ENCODE peak calls at places on chromosomes 4 and X, in four cellular contexts. One of them, this sample, is unnamed.

GRCh38 chrX:149528381-149528780 is 12.4 kb upstream of the EOLA1 start:
- DNase-seq in H1: no peak
- DNase-seq in GM12878: no peak
- DNase-seq in HepG2: no peak
- DNase-seq in this sample: no peak

GRCh38 chr4:109079177-109079576 is 223.3 kb downstream of the COL25A1 start:
- DNase-seq in H1: no peak
- DNase-seq in GM12878: no peak
- DNase-seq in HepG2: no peak
- DNase-seq in this sample: no peak

GRCh38 chrX:137569470-137569891 is 3.6 kb downstream of the ZIC3 start:
- DNase-seq in H1: no peak
- DNase-seq in GM12878: no peak
- DNase-seq in HepG2: no peak
- DNase-seq in this sample: no peak

GRCh38 chrX:113195949-113196348 is 355.3 kb upstream of the AMOT start:
- DNase-seq in H1: no peak
- DNase-seq in GM12878: no peak
- DNase-seq in HepG2: no peak
- DNase-seq in this sample: no peak

GRCh38 chr4:186669159-186669720 is 54.4 kb downstream of the FAT1 start:
- DNase-seq in H1: peak; percentile 64
- DNase-seq in GM12878: no peak
- DNase-seq in HepG2: peak; percentile 50
- DNase-seq in this sample: peak; percentile 36

GRCh38 chr4:26021417-26022345 is 107.7 kb downstream of the SMIM20 start:
- DNase-seq in H1: no peak
- DNase-seq in GM12878: no peak
- DNase-seq in HepG2: no peak
- DNase-seq in this sample: no peak

GRCh38 chrX:4263005-4263404 is 549.6 kb upstream of the PRKX start:
- DNase-seq in H1: no peak
- DNase-seq in GM12878: no peak
- DNase-seq in HepG2: no peak
- DNase-seq in this sample: peak; percentile 16

GRCh38 chr4:155523358-155523757 is 143.3 kb upstream of the GUCY1A1 start:
- DNase-seq in H1: no peak
- DNase-seq in GM12878: no peak
- DNase-seq in HepG2: no peak
- DNase-seq in this sample: no peak

GRCh38 chr4:152340818-152341217 is 195.1 kb downstream of the FBXW7 start:
- DNase-seq in H1: no peak
- DNase-seq in GM12878: no peak
- DNase-seq in HepG2: no peak
- DNase-seq in this sample: no peak

GRCh38 chr4:119543187-119543586 is 85.4 kb downstream of the PDE5A start:
- DNase-seq in H1: no peak
- DNase-seq in GM12878: no peak
- DNase-seq in HepG2: peak; percentile 52
- DNase-seq in this sample: no peak

GRCh38 chr4:52234539-52235174 is 183.6 kb downstream of the SPATA18 start:
- DNase-seq in H1: no peak
- DNase-seq in GM12878: no peak
- DNase-seq in HepG2: peak; percentile 50
- DNase-seq in this sample: peak; percentile 38

GRCh38 chr4:170259631-170260153 is 169.9 kb upstream of the AADAT start:
- DNase-seq in H1: peak; percentile 89
- DNase-seq in GM12878: peak; percentile 65
- DNase-seq in HepG2: peak; percentile 92
- DNase-seq in this sample: peak; percentile 61

GRCh38 chrX:13377537-13377936 is 57.7 kb upstream of the ATXN3L start:
- DNase-seq in H1: no peak
- DNase-seq in GM12878: no peak
- DNase-seq in HepG2: no peak
- DNase-seq in this sample: peak; percentile 61

GRCh38 chr4:43274376-43274775 is 381.9 kb downstream of the GRXCR1 start:
- DNase-seq in H1: no peak
- DNase-seq in GM12878: no peak
- DNase-seq in HepG2: no peak
- DNase-seq in this sample: no peak

GRCh38 chrX:45344597-45344996 is 143.9 kb upstream of the DIPK2B start:
- DNase-seq in H1: no peak
- DNase-seq in GM12878: no peak
- DNase-seq in HepG2: no peak
- DNase-seq in this sample: no peak

GRCh38 chrX:48083212-48083611 is 11.8 kb upstream of the ZNF630 start:
- DNase-seq in H1: peak; percentile 49
- DNase-seq in GM12878: no peak
- DNase-seq in HepG2: peak; percentile 6
- DNase-seq in this sample: peak; percentile 68

GRCh38 chrX:17291998-17292658 is 82.9 kb upstream of the NHS start:
- DNase-seq in H1: no peak
- DNase-seq in GM12878: no peak
- DNase-seq in HepG2: no peak
- DNase-seq in this sample: no peak

GRCh38 chr4:168384437-168385141 is 66.0 kb upstream of the DDX60 start:
- DNase-seq in H1: no peak
- DNase-seq in GM12878: no peak
- DNase-seq in HepG2: no peak
- DNase-seq in this sample: no peak

GRCh38 chrX:7996414-7996813 is 69.2 kb upstream of the PNPLA4 start:
- DNase-seq in H1: no peak
- DNase-seq in GM12878: no peak
- DNase-seq in HepG2: peak; percentile 28
- DNase-seq in this sample: peak; percentile 30

GRCh38 chrX:71178908-71179307 is 34.3 kb downstream of the NLGN3 start:
- DNase-seq in H1: no peak
- DNase-seq in GM12878: peak; percentile 31
- DNase-seq in HepG2: peak; percentile 54
- DNase-seq in this sample: peak; percentile 65

GRCh38 chrX:9789555-9789954 is 3.3 kb downstream of the SHROOM2 start:
- DNase-seq in H1: no peak
- DNase-seq in GM12878: no peak
- DNase-seq in HepG2: no peak
- DNase-seq in this sample: no peak

GRCh38 chr4:41541697-41542096 is 3.7 kb downstream of the LIMCH1 start:
- DNase-seq in H1: no peak
- DNase-seq in GM12878: no peak
- DNase-seq in HepG2: no peak
- DNase-seq in this sample: no peak
- H3K9ac ChIP-seq in H1: no peak overlapping the region
- H3K9ac ChIP-seq in GM12878: no peak overlapping the region
- H3K9ac ChIP-seq in HepG2: no peak overlapping the region
- H3K9ac ChIP-seq in this sample: no peak overlapping the region

DNA sequence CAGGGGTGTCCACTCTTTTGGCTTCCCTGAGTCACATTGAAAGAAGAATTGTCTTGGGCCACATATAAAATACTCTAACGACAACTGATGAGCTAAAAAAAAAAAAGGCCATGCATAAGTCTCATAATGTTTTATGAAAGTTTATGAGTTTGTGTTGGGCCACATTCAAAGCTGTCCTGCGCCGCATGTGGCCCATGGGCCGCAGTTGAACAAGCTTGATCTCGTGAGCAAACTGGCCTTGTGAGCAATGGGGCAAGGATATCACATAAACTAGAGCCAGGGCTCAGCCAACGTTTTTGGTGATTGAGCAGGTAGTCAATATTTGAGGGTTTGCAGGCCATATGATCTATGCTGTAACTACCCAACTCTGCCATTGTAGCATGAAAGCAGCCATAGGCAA is 44.6 kb upstream of the PHKA2 start:
- DNase-seq in H1: no peak
- DNase-seq in GM12878: no peak
- DNase-seq in HepG2: no peak
- DNase-seq in this sample: no peak
- TF ChIP-seq TCF12 in H1: no peak
- TF ChIP-seq TCF12 in GM12878: no peak
- TF ChIP-seq TCF12 in HepG2: no peak
- TF ChIP-seq TCF12 in this sample: no peak

GRCh38 chrX:126238220-126238619 is 72.1 kb upstream of the DCAF12L2 start:
- DNase-seq in H1: no peak
- DNase-seq in GM12878: no peak
- DNase-seq in HepG2: no peak
- DNase-seq in this sample: no peak

GRCh38 chrX:126237524-126237923 is 71.4 kb upstream of the DCAF12L2 start:
- DNase-seq in H1: no peak
- DNase-seq in GM12878: no peak
- DNase-seq in HepG2: no peak
- DNase-seq in this sample: no peak
- H3K9ac ChIP-seq in H1: no peak overlapping the region
- H3K9ac ChIP-seq in GM12878: no peak overlapping the region
- H3K9ac ChIP-seq in HepG2: no peak overlapping the region
- H3K9ac ChIP-seq in this sample: no peak overlapping the region

GRCh38 chr4:56730097-56730496 is 49.0 kb upstream of the HOPX start:
- DNase-seq in H1: no peak
- DNase-seq in GM12878: no peak
- DNase-seq in HepG2: no peak
- DNase-seq in this sample: no peak

GRCh38 chr4:56732301-56732700 is 51.2 kb upstream of the HOPX start:
- DNase-seq in H1: no peak
- DNase-seq in GM12878: no peak
- DNase-seq in HepG2: no peak
- DNase-seq in this sample: no peak

GRCh38 chr4:56737666-56738065 is 56.6 kb upstream of the HOPX start:
- DNase-seq in H1: no peak
- DNase-seq in GM12878: no peak
- DNase-seq in HepG2: no peak
- DNase-seq in this sample: no peak

GRCh38 chr4:56731857-56732256 is 50.8 kb upstream of the HOPX start:
- DNase-seq in H1: no peak
- DNase-seq in GM12878: no peak
- DNase-seq in HepG2: no peak
- DNase-seq in this sample: no peak

DNA sequence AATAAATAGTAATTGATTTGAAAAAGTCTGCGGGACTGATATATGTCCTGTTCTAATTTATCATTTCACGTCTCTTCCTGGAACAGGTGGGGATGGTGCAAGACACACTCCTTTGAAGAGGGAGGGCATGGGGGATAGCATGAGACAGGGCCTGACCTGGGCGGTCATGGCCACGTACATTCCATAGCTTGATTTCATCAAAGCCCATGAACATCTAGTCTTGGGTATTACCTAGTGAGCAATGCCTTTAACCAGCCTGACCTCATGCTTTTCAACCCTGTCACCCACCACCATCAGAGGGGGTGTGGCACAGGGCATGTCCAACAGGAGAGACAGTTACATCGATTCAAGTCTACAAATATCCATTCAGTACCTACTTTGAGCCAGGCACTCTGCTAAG is 52.3 kb upstream of the HOPX start:
- DNase-seq in H1: no peak
- DNase-seq in GM12878: no peak
- DNase-seq in HepG2: no peak
- DNase-seq in this sample: no peak
- TF ChIP-seq TCF12 in H1: no peak
- TF ChIP-seq TCF12 in GM12878: no peak
- TF ChIP-seq TCF12 in HepG2: no peak
- TF ChIP-seq TCF12 in this sample: no peak

DNA sequence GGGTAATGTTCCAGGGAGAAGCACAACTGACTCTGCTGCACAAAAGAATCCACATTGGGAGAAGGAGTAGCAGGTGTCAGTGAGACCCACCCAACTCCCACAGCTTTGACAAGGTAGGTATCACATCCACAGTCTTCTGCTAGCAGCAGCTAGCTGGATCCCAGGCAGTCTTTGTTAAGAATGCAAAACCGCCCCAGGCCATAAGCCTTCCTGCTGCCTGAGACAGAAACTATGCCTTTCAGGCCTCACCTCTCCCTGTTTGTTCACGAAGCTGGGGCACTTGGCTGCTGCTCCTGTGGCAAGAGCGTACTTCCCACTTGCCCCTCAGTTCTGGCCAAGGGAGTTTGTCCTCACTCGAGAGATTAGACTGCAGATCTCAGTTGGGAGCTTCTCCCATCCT is 21.4 kb downstream of the RRAGB start:
- DNase-seq in H1: no peak
- DNase-seq in GM12878: no peak
- DNase-seq in HepG2: no peak
- DNase-seq in this sample: no peak
- H3K9ac ChIP-seq in H1: no peak overlapping the region
- H3K9ac ChIP-seq in GM12878: no peak overlapping the region
- H3K9ac ChIP-seq in HepG2: no peak overlapping the region
- H3K9ac ChIP-seq in this sample: no peak overlapping the region

DNA sequence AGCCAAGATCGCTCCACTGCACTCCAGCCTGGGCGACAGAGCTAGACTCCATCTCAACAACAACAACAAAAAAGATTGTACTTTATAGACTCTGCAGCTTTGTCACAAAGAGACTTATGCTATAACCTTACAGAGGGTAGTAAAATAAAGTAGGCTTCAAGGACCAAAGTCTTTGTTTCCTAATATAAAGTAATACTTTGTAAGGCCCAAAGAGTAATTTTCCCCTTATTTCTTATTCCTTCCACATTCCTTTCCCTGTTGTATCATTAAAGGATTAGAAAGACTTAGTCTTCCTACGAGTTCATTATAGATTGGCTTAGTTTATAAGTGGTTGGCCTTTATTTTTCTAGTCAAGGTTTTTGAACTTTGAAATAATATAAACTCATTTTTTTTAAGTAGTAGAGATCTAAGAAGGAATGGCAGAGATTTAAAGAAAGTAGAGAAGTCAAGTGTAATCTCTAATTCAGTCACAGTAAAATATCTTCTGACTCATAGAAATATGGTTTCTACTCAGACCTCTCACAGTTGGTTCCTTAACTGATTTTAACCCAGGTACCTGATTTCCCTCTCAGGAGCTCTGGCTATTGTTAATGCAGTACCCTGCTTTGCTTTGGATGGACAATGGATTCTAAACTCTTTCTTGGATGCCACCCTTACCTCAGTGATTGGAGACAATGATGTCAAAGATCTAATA is 26.2 kb downstream of the YY2 start:
- DNase-seq in H1: no peak
- DNase-seq in GM12878: no peak
- DNase-seq in HepG2: no peak
- DNase-seq in this sample: no peak
- TF ChIP-seq TCF12 in H1: no peak
- TF ChIP-seq TCF12 in GM12878: no peak
- TF ChIP-seq TCF12 in HepG2: no peak
- TF ChIP-seq TCF12 in this sample: no peak

DNA sequence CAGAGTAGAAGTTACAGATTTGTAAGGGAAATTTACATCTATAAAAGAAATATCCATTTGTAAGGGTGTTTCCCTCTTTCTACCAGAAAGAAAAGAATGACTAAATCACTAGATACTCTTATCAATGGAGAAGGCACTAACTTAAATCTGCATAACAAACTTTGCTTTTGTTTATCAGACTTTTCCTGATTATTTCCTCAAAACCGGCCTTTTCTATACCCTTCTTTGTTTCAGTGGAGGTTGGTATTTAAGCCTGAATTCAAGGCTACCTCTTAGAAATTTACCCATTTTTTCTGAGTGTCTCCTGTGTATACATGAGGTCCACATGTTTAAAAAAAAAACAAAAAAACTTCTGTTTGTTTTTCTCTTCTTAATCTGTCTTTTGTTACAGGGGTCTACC is 80.4 kb upstream of the GRPR start:
- DNase-seq in H1: no peak
- DNase-seq in GM12878: no peak
- DNase-seq in HepG2: no peak
- DNase-seq in this sample: no peak
- H3K9ac ChIP-seq in H1: no peak overlapping the region
- H3K9ac ChIP-seq in GM12878: no peak overlapping the region
- H3K9ac ChIP-seq in HepG2: no peak overlapping the region
- H3K9ac ChIP-seq in this sample: no peak overlapping the region